ENCODE peak calls at places on chromosomes 16 and 17, in nine cellular contexts. C, E, D, Z, O, Y, G, W and H are unnamed samples.

GRCh38 chr16:27264151-27264550 is 4.4 kb downstream of the NSMCE1 start:
- DNase-seq in C (no peak), E (peak), D (peak), Z (no peak), O (peak), Y (no peak), G (no peak), W (no peak), H (peak)

GRCh38 chr17:50035421-50035879 is 20.5 kb upstream of the ITGA3 start:
- DNase-seq in C (no peak), E (no peak), D (no peak), Z (no peak), O (no peak), Y (no peak), G (no peak), W (no peak), H (peak)

GRCh38 chr16:74756203-74756602 is 18.4 kb downstream of the FA2H start:
- DNase-seq in C (no peak), E (no peak), D (no peak), Z (no peak), O (no peak), Y (no peak), G (no peak), W (no peak), H (no peak)

GRCh38 chr16:79171504-79172240 is 428.9 kb downstream of the MAF start:
- DNase-seq in C (no peak), E (no peak), D (no peak), Z (no peak), O (no peak), Y (no peak), G (no peak), W (no peak), H (no peak)

GRCh38 chr16:1645914-1646525 is 32.1 kb upstream of the JPT2 start:
- DNase-seq in C (no peak), E (peak), D (no peak), Z (peak), O (no peak), Y (no peak), G (no peak), W (no peak), H (peak)

GRCh38 chr16:49693445-49693844 is 162.5 kb downstream of the ZNF423 start:
- DNase-seq in C (no peak), E (no peak), D (no peak), Z (no peak), O (no peak), Y (no peak), G (no peak), W (no peak), H (no peak)

GRCh38 chr17:81336296-81336929 is 41.3 kb upstream of the SLC38A10 start:
- DNase-seq in C (no peak), E (no peak), D (no peak), Z (no peak), O (no peak), Y (no peak), G (no peak), W (no peak), H (no peak)

GRCh38 chr17:6135216-6135615 is 65.0 kb downstream of the WSCD1 start:
- DNase-seq in C (no peak), E (no peak), D (no peak), Z (no peak), O (no peak), Y (no peak), G (no peak), W (no peak), H (no peak)

GRCh38 chr16:58501242-58502131 is 1.5 kb downstream of the NDRG4 start:
- DNase-seq in C (peak), E (peak), D (no peak), Z (no peak), O (no peak), Y (no peak), G (peak), W (peak), H (no peak)

GRCh38 chr17:50565559-50566350 is 5.2 kb downstream of the CACNA1G start:
- DNase-seq in C (peak), E (peak), D (no peak), Z (no peak), O (peak), Y (no peak), G (no peak), W (peak), H (no peak)

GRCh38 chr17:10116267-10116666 is 82.1 kb downstream of the GAS7 start:
- DNase-seq in C (no peak), E (no peak), D (no peak), Z (no peak), O (no peak), Y (no peak), G (no peak), W (no peak), H (no peak)

GRCh38 chr16:53960954-53961616 is 257.1 kb downstream of the FTO start:
- DNase-seq in C (no peak), E (no peak), D (no peak), Z (no peak), O (no peak), Y (no peak), G (no peak), W (no peak), H (no peak)

GRCh38 chr16:66899945-66900688 is 18.6 kb downstream of the CDH16 start:
- DNase-seq in C (no peak), E (peak), D (peak), Z (peak), O (peak), Y (peak), G (peak), W (no peak), H (peak)

GRCh38 chr16:81198635-81199034 is 39.9 kb upstream of the BCO1 start:
- DNase-seq in C (no peak), E (peak), D (peak), Z (no peak), O (peak), Y (no peak), G (no peak), W (no peak), H (no peak)

GRCh38 chr16:85716016-85716679 is 27.4 kb upstream of the GINS2 start:
- DNase-seq in C (no peak), E (no peak), D (no peak), Z (no peak), O (no peak), Y (no peak), G (no peak), W (no peak), H (no peak)

GRCh38 chr17:16470302-16470701 is 21.7 kb downstream of the LRRC75A start:
- DNase-seq in C (no peak), E (no peak), D (no peak), Z (no peak), O (no peak), Y (no peak), G (no peak), W (no peak), H (no peak)

GRCh38 chr16:2912330-2913199 is 834 bp downstream of the FLYWCH1 start:
- DNase-seq in C (peak), E (peak), D (peak), Z (peak), O (peak), Y (peak), G (no peak), W (no peak), H (peak)

GRCh38 chr17:49991409-49991808 is 3.6 kb downstream of the DLX3 start:
- DNase-seq in C (no peak), E (no peak), D (no peak), Z (no peak), O (no peak), Y (no peak), G (no peak), W (no peak), H (no peak)

GRCh38 chr17:42050360-42051012 is at the start of gene C17orf113:
- DNase-seq in C (peak), E (peak), D (no peak), Z (peak), O (peak), Y (peak), G (peak), W (peak), H (peak)

GRCh38 chr16:4239682-4240175 is 2.2 kb downstream of the SRL start:
- DNase-seq in C (no peak), E (no peak), D (no peak), Z (no peak), O (no peak), Y (no peak), G (no peak), W (no peak), H (no peak)

GRCh38 chr17:72304859-72305258 is 184.0 kb downstream of the SOX9 start:
- DNase-seq in C (no peak), E (no peak), D (no peak), Z (no peak), O (no peak), Y (no peak), G (no peak), W (no peak), H (no peak)

GRCh38 chr16:51431517-51432241 is 280.6 kb upstream of the SALL1 start:
- DNase-seq in C (no peak), E (peak), D (peak), Z (no peak), O (peak), Y (no peak), G (no peak), W (no peak), H (peak)

GRCh38 chr17:70563301-70563820 is 394.0 kb downstream of the KCNJ2 start:
- DNase-seq in C (no peak), E (no peak), D (no peak), Z (no peak), O (no peak), Y (no peak), G (peak), W (no peak), H (peak)

GRCh38 chr16:89002851-89003830 is 26.1 kb upstream of the CBFA2T3 start:
- DNase-seq in C (no peak), E (no peak), D (no peak), Z (no peak), O (no peak), Y (no peak), G (no peak), W (no peak), H (no peak)

GRCh38 chr16:83338941-83339340 is 468.8 kb upstream of the HSBP1 start:
- DNase-seq in C (no peak), E (peak), D (no peak), Z (no peak), O (peak), Y (no peak), G (no peak), W (no peak), H (peak)

GRCh38 chr17:78234261-78234865 is 2.9 kb downstream of the TMEM235 start:
- DNase-seq in C (no peak), E (no peak), D (no peak), Z (no peak), O (no peak), Y (no peak), G (no peak), W (no peak), H (no peak)

GRCh38 chr16:14368399-14368798 is 261.7 kb downstream of the PARN start:
- DNase-seq in C (no peak), E (no peak), D (no peak), Z (no peak), O (no peak), Y (no peak), G (no peak), W (no peak), H (no peak)

GRCh38 chr17:8029121-8029520 is 9.7 kb upstream of the ALOX15B start:
- DNase-seq in C (no peak), E (peak), D (peak), Z (no peak), O (peak), Y (no peak), G (no peak), W (no peak), H (peak)

GRCh38 chr16:23420011-23420410 is 33.0 kb downstream of the COG7 start:
- DNase-seq in C (no peak), E (no peak), D (no peak), Z (no peak), O (peak), Y (no peak), G (no peak), W (no peak), H (peak)

GRCh38 chr17:7004398-7005253 is 7.8 kb upstream of the RNASEK start:
- DNase-seq in C (peak), E (peak), D (peak), Z (peak), O (peak), Y (no peak), G (no peak), W (no peak), H (peak)

GRCh38 chr17:12620200-12620720 is 45.4 kb upstream of the MYOCD start:
- DNase-seq in C (no peak), E (no peak), D (no peak), Z (no peak), O (peak), Y (no peak), G (no peak), W (no peak), H (peak)

GRCh38 chr17:75457047-75457654 is 716 bp downstream of the TMEM94 start:
- DNase-seq in C (no peak), E (peak), D (peak), Z (peak), O (peak), Y (peak), G (peak), W (no peak), H (peak)

GRCh38 chr16:61871837-61872777 is 164.1 kb downstream of the CDH8 start:
- DNase-seq in C (no peak), E (no peak), D (no peak), Z (no peak), O (no peak), Y (no peak), G (no peak), W (no peak), H (no peak)

GRCh38 chr16:61872778-61873119 is 163.5 kb downstream of the CDH8 start:
- DNase-seq in C (no peak), E (no peak), D (no peak), Z (no peak), O (no peak), Y (no peak), G (no peak), W (no peak), H (no peak)
- H3K4me3 ChIP-seq in C (no peak), E (no peak), D (no peak), Z (no peak), O (no peak), Y (no peak), G (no peak), W (no peak), H (no peak)

GRCh38 chr17:18190629-18191028 is 7.0 kb downstream of the ALKBH5 start:
- DNase-seq in C (no peak), E (peak), D (no peak), Z (no peak), O (no peak), Y (no peak), G (no peak), W (no peak), H (no peak)
- H3K4me3 ChIP-seq in C (no peak), E (no peak), D (no peak), Z (no peak), O (no peak), Y (no peak), G (no peak), W (no peak), H (no peak)

GRCh38 chr17:43927101-43927935 is 15.0 kb downstream of the PPY start:
- DNase-seq in C (no peak), E (peak), D (no peak), Z (no peak), O (no peak), Y (peak), G (peak), W (no peak), H (no peak)
- H3K4me3 ChIP-seq in C (peak), E (peak), D (no peak), Z (no peak), O (no peak), Y (peak), G (peak), W (peak), H (peak)

DNA sequence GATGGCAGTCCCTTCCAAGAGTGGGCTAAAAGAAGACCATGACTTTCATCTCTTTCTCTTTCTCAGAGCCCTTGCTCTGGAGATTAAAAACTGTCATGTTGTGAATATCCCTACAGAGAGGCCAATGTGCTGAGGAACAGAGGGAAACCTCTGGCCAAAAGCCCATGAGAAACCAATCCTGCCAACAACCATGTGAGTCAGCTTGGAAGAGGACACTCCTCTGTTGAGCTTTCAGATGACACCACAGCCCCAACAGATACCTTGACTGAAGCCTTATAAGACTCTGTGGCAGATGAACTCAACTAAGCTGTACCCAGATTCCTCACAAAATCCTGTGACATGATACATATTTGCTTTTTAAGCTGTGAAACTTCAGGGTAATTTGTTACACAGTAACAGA is 19.6 kb downstream of the CPPED1 start:
- DNase-seq in C (no peak), E (peak), D (peak), Z (no peak), O (peak), Y (no peak), G (no peak), W (no peak), H (peak)
- H3K4me3 ChIP-seq in C (no peak), E (no peak), D (no peak), Z (no peak), O (no peak), Y (no peak), G (no peak), W (no peak), H (no peak)